ENCODE peak calls at places on chromosome 16, in nine cellular contexts. E is ascending aorta; A is HFF-Myc; Q is chondrocyte; P is stomach; X is endothelial cell; K is activated CD8-positive, alpha-beta T cell treated with anti-CD3 and anti-CD28 coated beads for 36 hours; S is MM.1S; O is cardiac fibroblast. Z is an unnamed sample.

GRCh38 chr16:86389566-86390328 is 120.6 kb upstream of the FOXF1 start:
- DNase-seq in E (no peak), O (peak; percentile 42), K (no peak), A (no peak), Q (no peak), X (no peak), S (no peak), P (no peak), Z (no peak)

GRCh38 chr16:80463303-80463702 is 77.5 kb upstream of the DYNLRB2 start:
- DNase-seq in K (no peak), X (no peak), P (no peak), O (no peak), A (no peak), Q (no peak), S (no peak), E (no peak), Z (no peak)

GRCh38 chr16:80996688-80997138 is 10.0 kb downstream of the CMC2 start:
- DNase-seq in A (no peak), X (no peak), P (no peak), Q (no peak), O (no peak), K (no peak), S (no peak), E (no peak), Z (no peak)

GRCh38 chr16:71203631-71204030 is 26.9 kb downstream of the HYDIN start:
- DNase-seq in S (no peak), O (no peak), K (no peak), A (no peak), X (no peak), E (no peak), P (no peak), Q (no peak), Z (no peak)

GRCh38 chr16:51150159-51150893 is 744 bp downstream of the SALL1 start:
- DNase-seq in E (no peak), Q (no peak), S (no peak), X (peak; percentile 38), P (no peak), K (no peak), O (no peak), A (no peak), Z (no peak)

GRCh38 chr16:11471548-11471947 is 115.2 kb downstream of the LITAF start:
- DNase-seq in X (no peak), A (no peak), S (no peak), O (no peak), Q (no peak), P (no peak), K (no peak), E (no peak), Z (no peak)

GRCh38 chr16:68319185-68319908 is 8.5 kb downstream of the PRMT7 start:
- DNase-seq in A (no peak), K (peak; percentile 91), X (no peak), O (no peak), P (no peak), S (no peak), E (no peak), Q (no peak), Z (no peak)

GRCh38 chr16:49460786-49461470 is 87.3 kb downstream of the C16orf78 start:
- DNase-seq in Q (peak; percentile 26), K (no peak), X (no peak), O (no peak), P (peak; percentile 7), S (no peak), E (no peak), A (no peak), Z (peak; percentile 2)

GRCh38 chr16:74760007-74760767 is 14.4 kb downstream of the FA2H start:
- DNase-seq in A (no peak), E (no peak), X (no peak), S (no peak), P (no peak), Q (peak; percentile 47), K (no peak), O (peak; percentile 7), Z (no peak)

GRCh38 chr16:57036945-57037344 is 47.6 kb downstream of the NLRC5 start:
- DNase-seq in A (no peak), S (no peak), K (no peak), Q (peak; percentile 62), P (no peak), O (no peak), X (no peak), E (no peak), Z (no peak)

GRCh38 chr16:80902306-80903154 is 98.1 kb upstream of the CDYL2 start:
- DNase-seq in P (no peak), X (no peak), O (no peak), S (no peak), Q (no peak), A (no peak), K (no peak), E (no peak), Z (no peak)

GRCh38 chr16:75311383-75311938 is 60.0 kb upstream of the BCAR1 start:
- DNase-seq in E (no peak), K (no peak), X (no peak), P (no peak), A (no peak), Q (no peak), S (no peak), O (peak; percentile 52), Z (no peak)

GRCh38 chr16:19066988-19067348 is 446 bp upstream of the COQ7 start:
- DNase-seq in A (no peak), O (no peak), X (no peak), Q (no peak), K (no peak), P (no peak), S (no peak), E (no peak), Z (no peak)

GRCh38 chr16:16127469-16128116 is 95.7 kb downstream of the ABCC6 start:
- DNase-seq in O (peak; percentile 78), X (peak; percentile 83), E (no peak), S (peak; percentile 63), Q (no peak), K (peak; percentile 77), A (peak; percentile 27), P (peak; percentile 74), Z (peak; percentile 79)

GRCh38 chr16:73713817-73714495 is 582.7 kb upstream of the PSMD7 start:
- DNase-seq in K (peak; percentile 5), P (no peak), E (no peak), O (peak; percentile 0), X (peak; percentile 65), A (no peak), S (no peak), Q (no peak), Z (peak; percentile 51)

GRCh38 chr16:57649443-57649751 is 18.7 kb upstream of the ADGRG3 start:
- DNase-seq in O (no peak), A (no peak), K (no peak), S (no peak), X (no peak), E (no peak), P (no peak), Q (no peak), Z (no peak)

GRCh38 chr16:84730406-84731106 is 30.8 kb downstream of the USP10 start:
- DNase-seq in S (no peak), X (peak; percentile 26), O (peak; percentile 95), K (peak; percentile 64), A (peak; percentile 62), E (peak; percentile 29), P (peak; percentile 63), Q (no peak), Z (no peak)

GRCh38 chr16:76474048-76474447 is 196.8 kb downstream of the CNTNAP4 start:
- DNase-seq in A (no peak), P (no peak), O (no peak), K (no peak), Q (no peak), X (no peak), S (no peak), E (no peak), Z (no peak)

GRCh38 chr16:48535369-48535787 is 74.6 kb downstream of the N4BP1 start:
- DNase-seq in K (no peak), A (no peak), O (no peak), Q (no peak), E (no peak), S (no peak), P (no peak), X (no peak), Z (no peak)

GRCh38 chr16:50457979-50458461 is 89.2 kb upstream of the BRD7 start:
- DNase-seq in P (no peak), K (peak; percentile 26), A (no peak), O (no peak), X (no peak), E (no peak), S (no peak), Q (peak; percentile 2), Z (no peak)

GRCh38 chr16:84839956-84840355 is 20.2 kb downstream of the CRISPLD2 start:
- DNase-seq in X (no peak), Q (no peak), E (no peak), S (no peak), O (peak; percentile 71), K (no peak), A (no peak), P (no peak), Z (no peak)

DNA sequence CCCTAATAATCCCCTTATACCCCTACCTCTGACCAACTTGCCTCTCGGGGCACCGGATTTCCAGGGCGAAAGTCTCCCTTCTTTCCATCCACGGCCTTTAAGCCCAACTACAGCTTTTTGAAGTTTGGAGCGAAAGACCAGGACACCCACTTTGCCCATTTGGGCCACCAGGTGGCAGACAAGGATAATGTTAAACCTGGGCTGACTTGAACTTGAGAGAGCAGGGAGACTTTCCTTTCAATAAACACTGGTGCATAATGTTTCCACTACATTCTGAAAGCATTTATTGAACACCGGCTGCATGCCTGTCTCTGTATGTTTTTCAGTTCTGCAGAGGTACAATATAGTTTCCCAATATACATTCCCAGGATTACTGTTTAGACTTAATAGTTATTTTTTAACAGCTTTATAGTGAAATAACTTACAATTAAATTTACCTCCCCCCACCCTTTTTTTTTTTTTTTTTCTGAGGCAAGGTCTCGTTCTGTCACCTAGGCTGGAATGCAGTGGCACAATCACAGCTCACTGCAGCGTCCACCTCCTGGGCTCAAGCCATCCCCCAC is 6.9 kb upstream of the CES3 start:
- DNase-seq in E (no peak), K (peak; percentile 91), P (peak; percentile 84), X (peak; percentile 79), S (peak; percentile 76), A (peak; percentile 55), Q (no peak), O (peak; percentile 85), Z (peak; percentile 83)
- TF ChIP-seq CTCF in E (peak; percentile 72), K (peak; percentile 77), P (peak; percentile 72), X (peak; percentile 86), S (peak; percentile 85), A (peak; percentile 85), Q (peak; percentile 91), O (peak; percentile 83), Z (peak; percentile 84)

GRCh38 chr16:1401758-1402154 is 12.7 kb downstream of the UNKL start:
- DNase-seq in O (no peak), Q (no peak), K (no peak), X (no peak), A (no peak), S (no peak), E (no peak), P (no peak), Z (no peak)
- TF ChIP-seq CTCF in O (no peak), Q (no peak), K (no peak), X (no peak), A (no peak), S (no peak), E (no peak), P (no peak), Z (no peak)

GRCh38 chr16:88681084-88681680 is 5.1 kb downstream of the SNAI3 start:
- DNase-seq in P (peak; percentile 75), X (peak; percentile 47), O (no peak), K (peak; percentile 73), Q (no peak), A (no peak), E (no peak), S (peak; percentile 84), Z (no peak)
- TF ChIP-seq CTCF in P (peak; percentile 24), X (peak; percentile 27), O (peak; percentile 20), K (peak; percentile 71), Q (peak; percentile 43), A (peak; percentile 29), E (no peak), S (peak; percentile 63), Z (peak; percentile 22)

GRCh38 chr16:72271841-72272240 is 99.9 kb upstream of the PMFBP1 start:
- DNase-seq in Q (no peak), E (no peak), S (peak; percentile 47), O (no peak), X (no peak), P (no peak), A (no peak), K (no peak), Z (no peak)
- TF ChIP-seq CTCF in Q (no peak), E (no peak), S (no peak), O (no peak), X (no peak), P (no peak), A (no peak), K (no peak), Z (no peak)

Z was measured in glutamatergic neuron.